ENCODE peak calls at places on chromosomes 1 and 21, in six cellular contexts. V, O, X, I, H and G are unnamed samples.

GRCh38 chr1:45952072-45952471 is 148.7 kb downstream of the MAST2 start:
- DNase-seq in V (no peak), O (no peak), X (no peak), I (no peak), H (no peak), G (peak; percentile 44)

GRCh38 chr1:15948600-15949452 is 27.1 kb downstream of the ZBTB17 start:
- DNase-seq in V (peak; percentile 35), O (no peak), X (no peak), I (peak; percentile 92), H (peak; percentile 58), G (peak; percentile 55)

GRCh38 chr1:145927073-145927886 is at the start of gene RBM8A:
- DNase-seq in V (peak; percentile 88), O (peak; percentile 95), X (peak; percentile 100), I (peak; percentile 99), H (peak; percentile 100), G (peak; percentile 81)

GRCh38 chr1:31937300-31938183 is 626 bp downstream of the PTP4A2 start:
- DNase-seq in V (peak; percentile 46), O (peak; percentile 37), X (peak; percentile 58), I (peak; percentile 72), H (peak; percentile 63), G (no peak)

GRCh38 chr1:207868252-207868768 is 42.6 kb downstream of the CD34 start:
- DNase-seq in V (no peak), O (no peak), X (peak; percentile 47), I (peak; percentile 24), H (no peak), G (no peak)

GRCh38 chr21:16388911-16389515 is 659.2 kb downstream of the USP25 start:
- DNase-seq in V (peak; percentile 15), O (no peak), X (no peak), I (no peak), H (peak; percentile 80), G (no peak)

GRCh38 chr1:192941722-192942411 is 117.3 kb downstream of the UCHL5 start:
- DNase-seq in V (no peak), O (no peak), X (no peak), I (no peak), H (no peak), G (no peak)

GRCh38 chr1:162631546-162632233 is 574 bp upstream of the DDR2 start:
- DNase-seq in V (no peak), O (no peak), X (no peak), I (peak; percentile 84), H (no peak), G (no peak)

GRCh38 chr1:210311726-210312493 is 16.8 kb upstream of the HHAT start:
- DNase-seq in V (no peak), O (no peak), X (no peak), I (no peak), H (no peak), G (no peak)

GRCh38 chr21:33968998-33969353 is 53.4 kb upstream of the ATP5PO start:
- DNase-seq in V (no peak), O (no peak), X (no peak), I (no peak), H (no peak), G (no peak)

GRCh38 chr1:30512922-30513265 is 210.5 kb downstream of the MATN1 start:
- DNase-seq in V (no peak), O (peak; percentile 20), X (no peak), I (no peak), H (no peak), G (no peak)

GRCh38 chr1:21573971-21574458 is 64.8 kb downstream of the ALPL start:
- DNase-seq in V (peak; percentile 68), O (peak; percentile 86), X (peak; percentile 48), I (peak; percentile 72), H (peak; percentile 89), G (no peak)

GRCh38 chr1:173249349-173249748 is 42.2 kb upstream of the TNFSF4 start:
- DNase-seq in V (no peak), O (no peak), X (no peak), I (peak; percentile 84), H (no peak), G (no peak)

GRCh38 chr1:67307251-67308060 is at the start of gene IL12RB2:
- DNase-seq in V (no peak), O (peak; percentile 43), X (no peak), I (no peak), H (peak; percentile 15), G (no peak)

GRCh38 chr21:27300770-27301169 is 333.9 kb upstream of the ADAMTS5 start:
- DNase-seq in V (no peak), O (no peak), X (no peak), I (peak; percentile 88), H (no peak), G (no peak)

GRCh38 chr21:27298465-27298864 is 331.6 kb upstream of the ADAMTS5 start:
- DNase-seq in V (no peak), O (no peak), X (no peak), I (peak; percentile 23), H (no peak), G (no peak)

GRCh38 chr21:27306821-27307746 is 340.2 kb upstream of the ADAMTS5 start:
- DNase-seq in V (no peak), O (no peak), X (no peak), I (peak; percentile 40), H (no peak), G (no peak)

GRCh38 chr21:27301216-27301615 is 334.3 kb upstream of the ADAMTS5 start:
- DNase-seq in V (no peak), O (no peak), X (no peak), I (peak; percentile 90), H (no peak), G (no peak)
- H3K4me2 ChIP-seq in V (no peak overlapping the region), O (no peak overlapping the region), X (no peak overlapping the region), I (no peak overlapping the region), H (no peak overlapping the region), G (no peak overlapping the region)

GRCh38 chr1:3365519-3366158 is 88.8 kb upstream of the ARHGEF16 start:
- DNase-seq in V (no peak), O (no peak), X (no peak), I (no peak), H (no peak), G (no peak)
- H3K4me2 ChIP-seq in V (no peak overlapping the region), O (no peak overlapping the region), X (no peak overlapping the region), I (no peak overlapping the region), H (no peak overlapping the region), G (no peak overlapping the region)

GRCh38 chr1:238242156-238242555 is 351.4 kb upstream of the ZP4 start:
- DNase-seq in V (no peak), O (no peak), X (no peak), I (no peak), H (no peak), G (no peak)
- H3K4me2 ChIP-seq in V (no peak overlapping the region), O (no peak overlapping the region), X (peak overlapping the region; percentile 8), I (no peak overlapping the region), H (no peak overlapping the region), G (no peak overlapping the region)

GRCh38 chr1:10635992-10636391 is 160.5 kb downstream of the CASZ1 start:
- DNase-seq in V (no peak), O (no peak), X (no peak), I (no peak), H (no peak), G (peak; percentile 54)
- H3K4me2 ChIP-seq in V (no peak overlapping the region), O (no peak overlapping the region), X (no peak overlapping the region), I (no peak overlapping the region), H (no peak overlapping the region), G (peak overlapping the region; percentile 89)